ENCODE peak calls at places on chromosomes 2 and 18, in four cellular contexts. One of them, this sample, is unnamed.

GRCh38 chr18:55100817-55101457 is 141.7 kb upstream of the CCDC68 start:
- DNase-seq in breast epithelium: no peak
- DNase-seq in thyroid gland: no peak
- DNase-seq in K562: no peak
- DNase-seq in this sample: no peak

GRCh38 chr2:141820893-141821292 is 309.9 kb downstream of the LRP1B start:
- DNase-seq in breast epithelium: no peak
- DNase-seq in thyroid gland: no peak
- DNase-seq in K562: no peak
- DNase-seq in this sample: no peak

GRCh38 chr2:217086038-217086522 is 226.2 kb upstream of the TNP1 start:
- DNase-seq in K562: no peak
- DNase-seq in thyroid gland: no peak
- DNase-seq in breast epithelium: no peak
- DNase-seq in this sample: no peak

GRCh38 chr18:32195881-32196815 is 6.3 kb downstream of the MEP1B start:
- DNase-seq in thyroid gland: no peak
- DNase-seq in K562: no peak
- DNase-seq in breast epithelium: no peak
- DNase-seq in this sample: no peak

GRCh38 chr2:212032536-212033219 is 505.9 kb downstream of the ERBB4 start:
- DNase-seq in thyroid gland: no peak
- DNase-seq in breast epithelium: no peak
- DNase-seq in K562: no peak
- DNase-seq in this sample: no peak

GRCh38 chr18:31646332-31646822 is 38.0 kb downstream of the B4GALT6 start:
- DNase-seq in breast epithelium: no peak
- DNase-seq in K562: no peak
- DNase-seq in thyroid gland: no peak
- DNase-seq in this sample: no peak

GRCh38 chr2:52862801-52863200 is 904.8 kb upstream of the CHAC2 start:
- DNase-seq in thyroid gland: no peak
- DNase-seq in K562: no peak
- DNase-seq in breast epithelium: no peak
- DNase-seq in this sample: no peak

GRCh38 chr18:46660955-46661749 is 4.1 kb upstream of the LOXHD1 start:
- DNase-seq in K562: no peak
- DNase-seq in breast epithelium: no peak
- DNase-seq in thyroid gland: no peak
- DNase-seq in this sample: no peak

GRCh38 chr18:48161201-48161910 is 230.9 kb upstream of the SMAD2 start:
- DNase-seq in thyroid gland: peak
- DNase-seq in K562: peak
- DNase-seq in breast epithelium: peak
- DNase-seq in this sample: peak

GRCh38 chr2:199144546-199144945 is 313.2 kb downstream of the SATB2 start:
- DNase-seq in breast epithelium: no peak
- DNase-seq in thyroid gland: no peak
- DNase-seq in K562: no peak
- DNase-seq in this sample: no peak

GRCh38 chr18:55239764-55240163 is 280.5 kb upstream of the CCDC68 start:
- DNase-seq in thyroid gland: no peak
- DNase-seq in K562: no peak
- DNase-seq in breast epithelium: no peak
- DNase-seq in this sample: no peak

GRCh38 chr18:65221736-65222135 is 529.1 kb upstream of the CDH7 start:
- DNase-seq in thyroid gland: no peak
- DNase-seq in breast epithelium: no peak
- DNase-seq in K562: no peak
- DNase-seq in this sample: no peak

GRCh38 chr2:30565860-30566358 is 118.9 kb downstream of the LCLAT1 start:
- DNase-seq in thyroid gland: no peak
- DNase-seq in breast epithelium: no peak
- DNase-seq in K562: no peak
- DNase-seq in this sample: no peak

GRCh38 chr18:8056723-8057122 is 489.6 kb downstream of the PTPRM start:
- DNase-seq in thyroid gland: no peak
- DNase-seq in K562: no peak
- DNase-seq in breast epithelium: no peak
- DNase-seq in this sample: no peak

GRCh38 chr2:110727923-110728322 is 4.5 kb upstream of the ACOXL start:
- DNase-seq in thyroid gland: no peak
- DNase-seq in breast epithelium: no peak
- DNase-seq in K562: no peak
- DNase-seq in this sample: no peak

GRCh38 chr2:172226244-172227061 is 123.8 kb upstream of the DLX2 start:
- DNase-seq in K562: peak
- DNase-seq in thyroid gland: no peak
- DNase-seq in breast epithelium: no peak
- DNase-seq in this sample: peak

GRCh38 chr2:218267259-218267658 is 2.7 kb downstream of the AAMP start:
- DNase-seq in breast epithelium: no peak
- DNase-seq in thyroid gland: no peak
- DNase-seq in K562: no peak
- DNase-seq in this sample: no peak

GRCh38 chr2:182015334-182016109 is 29.9 kb downstream of the PPP1R1C start:
- DNase-seq in K562: no peak
- DNase-seq in breast epithelium: no peak
- DNase-seq in thyroid gland: no peak
- DNase-seq in this sample: no peak

GRCh38 chr18:812673-813404 is 797 bp upstream of the YES1 start:
- DNase-seq in K562: peak
- DNase-seq in breast epithelium: peak
- DNase-seq in thyroid gland: peak
- DNase-seq in this sample: peak

GRCh38 chr2:15284601-15285000 is 276.5 kb downstream of the NBAS start:
- DNase-seq in K562: no peak
- DNase-seq in thyroid gland: no peak
- DNase-seq in breast epithelium: no peak
- DNase-seq in this sample: no peak

GRCh38 chr18:2916184-2916583 is 69.4 kb downstream of the EMILIN2 start:
- DNase-seq in K562: no peak
- DNase-seq in thyroid gland: no peak
- DNase-seq in breast epithelium: no peak
- DNase-seq in this sample: no peak

GRCh38 chr18:57585421-57585820 is 1.1 kb downstream of the FECH start:
- DNase-seq in breast epithelium: no peak
- DNase-seq in K562: peak
- DNase-seq in thyroid gland: no peak
- DNase-seq in this sample: no peak

GRCh38 chr18:2610549-2610948 is 39.2 kb downstream of the NDC80 start:
- DNase-seq in K562: no peak
- DNase-seq in thyroid gland: no peak
- DNase-seq in breast epithelium: no peak
- DNase-seq in this sample: no peak

GRCh38 chr2:170255971-170256370 is 78.0 kb downstream of the MYO3B start:
- DNase-seq in thyroid gland: no peak
- DNase-seq in breast epithelium: no peak
- DNase-seq in K562: no peak
- DNase-seq in this sample: no peak

GRCh38 chr2:32289165-32290054 is 11.7 kb downstream of the YIPF4 start:
- DNase-seq in breast epithelium: no peak
- DNase-seq in K562: peak
- DNase-seq in thyroid gland: no peak
- DNase-seq in this sample: no peak

GRCh38 chr2:98474979-98475632 is 30.4 kb downstream of the INPP4A start:
- DNase-seq in K562: no peak
- DNase-seq in breast epithelium: no peak
- DNase-seq in thyroid gland: no peak
- DNase-seq in this sample: no peak

GRCh38 chr2:98477036-98477435 is 32.4 kb downstream of the INPP4A start:
- DNase-seq in thyroid gland: no peak
- DNase-seq in breast epithelium: no peak
- DNase-seq in K562: no peak
- DNase-seq in this sample: no peak

GRCh38 chr2:98478088-98478551 is 33.5 kb downstream of the INPP4A start:
- DNase-seq in thyroid gland: no peak
- DNase-seq in K562: no peak
- DNase-seq in breast epithelium: no peak
- DNase-seq in this sample: no peak

GRCh38 chr2:98477506-98477905 is 32.8 kb downstream of the INPP4A start:
- DNase-seq in K562: no peak
- DNase-seq in thyroid gland: no peak
- DNase-seq in breast epithelium: no peak
- DNase-seq in this sample: no peak

DNA sequence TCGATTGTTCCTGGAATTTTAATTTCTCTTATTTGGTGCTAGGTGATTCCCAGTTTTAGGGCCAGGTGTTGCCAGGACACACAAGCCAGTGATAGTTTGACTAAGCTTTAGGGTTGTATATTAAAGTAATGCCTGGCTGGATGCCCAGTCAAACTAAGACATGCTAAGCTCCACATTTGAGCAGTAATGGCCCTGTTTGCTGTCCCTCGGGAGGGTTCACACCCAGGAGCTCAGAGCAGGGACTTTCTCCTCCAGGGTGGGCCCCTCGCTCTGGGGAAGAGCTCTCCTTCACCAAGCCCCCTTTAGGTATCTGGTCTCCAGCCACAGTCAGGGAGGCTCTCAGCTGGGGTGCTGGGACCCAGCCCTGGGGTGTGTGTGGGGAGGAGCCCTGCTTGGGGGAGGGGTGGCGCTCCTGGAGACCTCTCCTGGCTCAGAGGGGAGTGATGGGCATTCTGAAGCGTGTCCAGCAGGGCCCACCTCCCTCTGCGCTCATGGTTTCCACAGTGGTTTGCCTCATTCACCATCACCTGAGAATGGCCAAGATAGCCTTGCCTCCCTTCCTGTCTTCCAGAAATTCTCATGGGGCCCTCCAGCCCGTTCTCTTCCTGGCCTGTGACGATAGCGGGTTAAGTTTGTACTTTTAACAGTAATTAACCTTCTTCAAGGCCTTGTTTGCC is 31.7 kb downstream of the INPP4A start:
- DNase-seq in breast epithelium: no peak
- DNase-seq in K562: no peak
- DNase-seq in thyroid gland: no peak
- DNase-seq in this sample: peak
- H3K27ac ChIP-seq in breast epithelium: no peak
- H3K27ac ChIP-seq in K562: no peak
- H3K27ac ChIP-seq in thyroid gland: no peak
- H3K27ac ChIP-seq in this sample: no peak

DNA sequence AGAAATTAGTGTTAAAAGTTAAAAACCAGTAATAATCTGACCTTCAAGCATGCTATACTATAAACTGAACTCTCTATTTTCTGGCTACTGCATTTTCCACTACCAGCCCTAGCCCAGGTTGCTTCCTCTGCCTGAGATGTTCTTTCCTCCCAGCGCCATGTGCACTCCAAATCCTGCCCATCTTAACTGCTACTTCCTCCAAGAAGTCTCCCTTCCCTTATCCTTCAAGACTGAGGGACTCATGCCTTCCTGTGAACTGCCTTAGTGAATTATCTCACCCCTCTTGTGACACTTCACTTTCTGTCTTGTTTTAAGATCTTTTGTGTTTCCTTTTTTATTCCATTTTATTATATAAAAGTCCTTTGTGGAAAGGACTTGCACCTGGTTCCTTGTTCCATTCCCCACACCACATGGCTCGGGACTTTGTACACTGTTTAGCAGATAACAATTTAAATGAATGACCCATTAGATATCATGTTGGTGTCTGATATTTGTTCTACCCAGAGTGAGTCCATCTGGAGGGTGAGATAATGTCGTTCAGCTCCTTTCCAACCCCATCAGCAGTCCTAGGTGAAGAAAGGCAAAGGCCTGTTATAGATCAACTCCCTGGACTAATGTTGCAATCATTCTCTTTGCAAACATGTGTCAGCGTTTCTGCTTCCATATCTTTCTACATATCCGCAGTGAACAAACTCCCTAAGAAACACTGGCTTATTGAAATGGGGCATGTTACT is 20.9 kb upstream of the AGFG1 start:
- DNase-seq in K562: peak
- DNase-seq in breast epithelium: no peak
- DNase-seq in thyroid gland: no peak
- DNase-seq in this sample: no peak
- TF ChIP-seq POLR2A in K562: no peak
- TF ChIP-seq POLR2A in breast epithelium: no peak
- TF ChIP-seq POLR2A in thyroid gland: no peak
- TF ChIP-seq POLR2A in this sample: no peak

GRCh38 chr2:63569740-63570139 is 18.5 kb downstream of the WDPCP start:
- DNase-seq in thyroid gland: no peak
- DNase-seq in breast epithelium: no peak
- DNase-seq in K562: no peak
- DNase-seq in this sample: no peak
- H3K27ac ChIP-seq in thyroid gland: no peak
- H3K27ac ChIP-seq in breast epithelium: no peak
- H3K27ac ChIP-seq in K562: no peak
- H3K27ac ChIP-seq in this sample: no peak

GRCh38 chr18:77132369-77133050 is at the start of gene MBP:
- DNase-seq in K562: no peak
- DNase-seq in thyroid gland: peak
- DNase-seq in breast epithelium: peak
- DNase-seq in this sample: peak
- TF ChIP-seq POLR2A in K562: no peak
- TF ChIP-seq POLR2A in thyroid gland: peak
- TF ChIP-seq POLR2A in breast epithelium: no peak
- TF ChIP-seq POLR2A in this sample: peak

GRCh38 chr2:190950566-190950991 is 63.4 kb downstream of the STAT1 start:
- DNase-seq in thyroid gland: no peak
- DNase-seq in K562: no peak
- DNase-seq in breast epithelium: no peak
- DNase-seq in this sample: no peak

GRCh38 chr2:190948671-190949070 is 65.3 kb downstream of the STAT1 start:
- DNase-seq in K562: no peak
- DNase-seq in breast epithelium: no peak
- DNase-seq in thyroid gland: no peak
- DNase-seq in this sample: no peak

GRCh38 chr2:190943706-190944105 is 63.1 kb downstream of the GLS start:
- DNase-seq in K562: no peak
- DNase-seq in thyroid gland: no peak
- DNase-seq in breast epithelium: no peak
- DNase-seq in this sample: no peak

GRCh38 chr2:190947139-190947538 is 66.5 kb downstream of the GLS start:
- DNase-seq in thyroid gland: no peak
- DNase-seq in breast epithelium: no peak
- DNase-seq in K562: no peak
- DNase-seq in this sample: no peak

DNA sequence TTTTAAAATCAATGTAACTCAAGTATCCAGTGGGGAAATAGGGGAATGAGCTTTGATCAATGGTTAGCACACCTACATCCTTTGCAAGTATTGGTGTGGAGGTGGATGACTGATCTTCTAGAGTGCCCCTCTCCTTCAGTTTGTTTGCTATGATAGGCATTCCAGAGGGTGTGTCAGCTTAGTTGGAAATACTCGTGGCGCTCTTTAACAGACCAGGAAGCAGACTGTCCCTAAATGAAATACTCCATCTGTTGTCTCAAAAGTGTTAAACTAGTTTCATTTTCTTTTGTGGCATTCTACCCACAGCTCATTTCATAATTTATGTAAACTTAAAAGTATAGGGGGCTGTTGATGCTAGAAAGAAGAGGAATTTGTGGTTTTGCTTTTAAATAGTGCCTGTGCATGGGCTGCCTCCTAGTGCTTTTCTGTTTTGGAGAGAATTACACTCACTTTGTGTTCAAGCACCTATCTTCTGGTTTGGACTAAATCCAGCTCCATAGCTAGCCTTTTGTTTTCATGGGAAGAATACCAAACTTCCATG is 66.2 kb downstream of the STAT1 start:
- DNase-seq in breast epithelium: no peak
- DNase-seq in K562: no peak
- DNase-seq in thyroid gland: peak
- DNase-seq in this sample: no peak
- H3K27ac ChIP-seq in breast epithelium: peak
- H3K27ac ChIP-seq in K562: no peak
- H3K27ac ChIP-seq in thyroid gland: peak
- H3K27ac ChIP-seq in this sample: peak

GRCh38 chr2:118088051-118089014 is at the start of gene INSIG2:
- DNase-seq in breast epithelium: peak
- DNase-seq in thyroid gland: peak
- DNase-seq in K562: peak
- DNase-seq in this sample: peak
- TF ChIP-seq POLR2A in breast epithelium: peak
- TF ChIP-seq POLR2A in thyroid gland: no peak
- TF ChIP-seq POLR2A in K562: peak
- TF ChIP-seq POLR2A in this sample: peak